ENCODE peak calls at places on chromosomes 13 and 19, in four cellular contexts. One of them, this sample, is unnamed.
A peak's percentile ranks its signal among the peaks of the same experiment; 100 is the strongest.

GRCh38 chr19:47719047-47719885 is 6.0 kb downstream of the EHD2 start:
- DNase-seq in HuH-7: no peak
- DNase-seq in trophoblast cell: no peak
- DNase-seq in CD4-positive, CD25-positive, alpha-beta regulatory T cell: no peak
- DNase-seq in this sample: peak; percentile 38

GRCh38 chr13:69324109-69324886 is 783.3 kb upstream of the ATXN8OS start:
- DNase-seq in HuH-7: no peak
- DNase-seq in CD4-positive, CD25-positive, alpha-beta regulatory T cell: no peak
- DNase-seq in trophoblast cell: peak; percentile 3
- DNase-seq in this sample: no peak

GRCh38 chr19:23440207-23440606 is 44.9 kb upstream of the ZNF91 start:
- DNase-seq in HuH-7: peak; percentile 38
- DNase-seq in CD4-positive, CD25-positive, alpha-beta regulatory T cell: no peak
- DNase-seq in trophoblast cell: peak; percentile 38
- DNase-seq in this sample: no peak

GRCh38 chr13:46893820-46894533 is 2.9 kb downstream of the HTR2A start:
- DNase-seq in HuH-7: peak; percentile 45
- DNase-seq in trophoblast cell: peak; percentile 49
- DNase-seq in CD4-positive, CD25-positive, alpha-beta regulatory T cell: peak; percentile 43
- DNase-seq in this sample: peak; percentile 82

GRCh38 chr13:21175656-21176194 is 627 bp downstream of the SKA3 start:
- DNase-seq in CD4-positive, CD25-positive, alpha-beta regulatory T cell: no peak
- DNase-seq in trophoblast cell: peak; percentile 53
- DNase-seq in HuH-7: no peak
- DNase-seq in this sample: no peak

GRCh38 chr13:106151056-106151699 is 384.3 kb downstream of the EFNB2 start:
- DNase-seq in trophoblast cell: peak; percentile 85
- DNase-seq in HuH-7: no peak
- DNase-seq in CD4-positive, CD25-positive, alpha-beta regulatory T cell: no peak
- DNase-seq in this sample: no peak

GRCh38 chr13:27112006-27112405 is 59.6 kb downstream of the USP12 start:
- DNase-seq in trophoblast cell: no peak
- DNase-seq in CD4-positive, CD25-positive, alpha-beta regulatory T cell: no peak
- DNase-seq in HuH-7: no peak
- DNase-seq in this sample: no peak

GRCh38 chr19:13961826-13962737 is 9.8 kb downstream of the DCAF15 start:
- DNase-seq in CD4-positive, CD25-positive, alpha-beta regulatory T cell: no peak
- DNase-seq in HuH-7: no peak
- DNase-seq in trophoblast cell: no peak
- DNase-seq in this sample: no peak

GRCh38 chr13:90416519-90416918 is 931.0 kb upstream of the MIR17HG start:
- DNase-seq in CD4-positive, CD25-positive, alpha-beta regulatory T cell: no peak
- DNase-seq in trophoblast cell: peak; percentile 35
- DNase-seq in HuH-7: no peak
- DNase-seq in this sample: no peak

GRCh38 chr13:51921790-51922740 is 60.3 kb downstream of the CCDC70 start:
- DNase-seq in CD4-positive, CD25-positive, alpha-beta regulatory T cell: no peak
- DNase-seq in HuH-7: no peak
- DNase-seq in trophoblast cell: no peak
- DNase-seq in this sample: no peak

GRCh38 chr19:19460258-19460731 is 54.8 kb downstream of the GATAD2A start:
- DNase-seq in HuH-7: no peak
- DNase-seq in CD4-positive, CD25-positive, alpha-beta regulatory T cell: no peak
- DNase-seq in trophoblast cell: peak; percentile 23
- DNase-seq in this sample: no peak

GRCh38 chr13:46903748-46904147 is 6.9 kb upstream of the HTR2A start:
- DNase-seq in trophoblast cell: no peak
- DNase-seq in HuH-7: no peak
- DNase-seq in CD4-positive, CD25-positive, alpha-beta regulatory T cell: no peak
- DNase-seq in this sample: no peak

GRCh38 chr19:5479958-5480357 is 24.7 kb downstream of the ZNRF4 start:
- DNase-seq in CD4-positive, CD25-positive, alpha-beta regulatory T cell: no peak
- DNase-seq in HuH-7: no peak
- DNase-seq in trophoblast cell: no peak
- DNase-seq in this sample: no peak

GRCh38 chr13:94822356-94822755 is 110.0 kb upstream of the SOX21 start:
- DNase-seq in trophoblast cell: no peak
- DNase-seq in CD4-positive, CD25-positive, alpha-beta regulatory T cell: no peak
- DNase-seq in HuH-7: no peak
- DNase-seq in this sample: no peak

GRCh38 chr19:8552810-8553209 is 24.4 kb downstream of the MYO1F start:
- DNase-seq in HuH-7: no peak
- DNase-seq in trophoblast cell: peak; percentile 74
- DNase-seq in CD4-positive, CD25-positive, alpha-beta regulatory T cell: no peak
- DNase-seq in this sample: no peak

GRCh38 chr19:55642153-55643002 is 1.1 kb upstream of the ZNF581 start:
- DNase-seq in HuH-7: no peak
- DNase-seq in CD4-positive, CD25-positive, alpha-beta regulatory T cell: no peak
- DNase-seq in trophoblast cell: peak; percentile 56
- DNase-seq in this sample: no peak

This sample was measured in midbrain.